ENCODE peak calls at places on chromosomes 12 and 14, in four cellular contexts. J is glutamatergic neuron, Q is amniotic epithelial cell, U is body of pancreas. X is an unnamed sample.
A peak's percentile ranks its signal among the peaks of the same experiment; 100 is the strongest.

GRCh38 chr14:21070083-21070609 is at the start of gene ARHGEF40:
- DNase-seq in J (peak; percentile 68), Q (no peak), U (peak; percentile 72), X (peak; percentile 24)

GRCh38 chr12:64544796-64545382 is 65.4 kb upstream of the RASSF3 start:
- DNase-seq in J (no peak), Q (no peak), U (no peak), X (no peak)

GRCh38 chr14:51180577-51180976 is 59.5 kb upstream of the TMX1 start:
- DNase-seq in J (no peak), Q (no peak), U (no peak), X (no peak)

GRCh38 chr12:75438052-75438754 is 42.4 kb upstream of the GLIPR1 start:
- DNase-seq in J (no peak), Q (peak; percentile 51), U (no peak), X (no peak)

GRCh38 chr14:64943556-64943955 is 1.0 kb upstream of the GPX2 start:
- DNase-seq in J (no peak), Q (no peak), U (no peak), X (no peak)

GRCh38 chr14:50766338-50766886 is 64.5 kb downstream of the NIN start:
- DNase-seq in J (no peak), Q (peak; percentile 77), U (no peak), X (peak; percentile 86)

GRCh38 chr12:95959107-95959506 is 16.0 kb downstream of the AMDHD1 start:
- DNase-seq in J (no peak), Q (peak; percentile 7), U (no peak), X (peak; percentile 9)

GRCh38 chr14:95831041-95831440 is 45.6 kb upstream of the TUNAR start:
- DNase-seq in J (no peak), Q (no peak), U (no peak), X (no peak)

GRCh38 chr12:3381059-3382047 is 109.7 kb upstream of the PRMT8 start:
- DNase-seq in J (no peak), Q (no peak), U (peak; percentile 25), X (no peak)

GRCh38 chr14:20327005-20327869 is 5.8 kb downstream of the CCNB1IP1 start:
- DNase-seq in J (no peak), Q (peak; percentile 67), U (no peak), X (peak; percentile 63)

GRCh38 chr12:127284870-127285431 is 982.0 kb upstream of the TMEM132C start:
- DNase-seq in J (no peak), Q (peak; percentile 9), U (no peak), X (peak; percentile 51)

GRCh38 chr12:43444940-43445564 is 107.0 kb downstream of the ADAMTS20 start:
- DNase-seq in J (peak; percentile 68), Q (peak; percentile 59), U (peak; percentile 61), X (peak; percentile 62)

GRCh38 chr12:16110596-16110995 is 166.9 kb downstream of the SLC15A5 start:
- DNase-seq in J (no peak), Q (no peak), U (no peak), X (no peak)

GRCh38 chr12:109358154-109358869 is 10.6 kb downstream of the MYO1H start:
- DNase-seq in J (no peak), Q (peak; percentile 13), U (no peak), X (no peak)

GRCh38 chr14:74592476-74593191 is 19.4 kb downstream of the LTBP2 start:
- DNase-seq in J (no peak), Q (no peak), U (no peak), X (no peak)

GRCh38 chr14:23118506-23119361 is at the start of gene CEBPE:
- DNase-seq in J (no peak), Q (no peak), U (no peak), X (no peak)

GRCh38 chr12:56900583-56900982 is 33.6 kb downstream of the SDR9C7 start:
- DNase-seq in J (no peak), Q (peak; percentile 18), U (no peak), X (no peak)

GRCh38 chr12:57943438-57944080 is 2.2 kb downstream of the ATP23 start:
- DNase-seq in J (no peak), Q (no peak), U (no peak), X (no peak)

GRCh38 chr12:119239040-119239439 is 60.3 kb downstream of the HSPB8 start:
- DNase-seq in J (no peak), Q (no peak), U (no peak), X (no peak)

GRCh38 chr14:92465353-92466067 is 48.1 kb upstream of the RIN3 start:
- DNase-seq in J (no peak), Q (no peak), U (no peak), X (no peak)

GRCh38 chr12:92140919-92141536 is 4.6 kb downstream of the BTG1 start:
- DNase-seq in J (no peak), Q (no peak), U (no peak), X (no peak)

GRCh38 chr12:5010130-5010529 is 33.5 kb upstream of the KCNA5 start:
- DNase-seq in J (no peak), Q (no peak), U (no peak), X (no peak)

GRCh38 chr14:69242311-69243224 is 17.4 kb upstream of the GALNT16 start:
- DNase-seq in J (peak; percentile 56), Q (peak; percentile 68), U (peak; percentile 68), X (peak; percentile 72)

GRCh38 chr12:47877081-47877480 is 27.7 kb downstream of the VDR start:
- DNase-seq in J (no peak), Q (no peak), U (no peak), X (no peak)

GRCh38 chr14:57171903-57172302 is 96.8 kb downstream of the EXOC5 start:
- DNase-seq in J (no peak), Q (no peak), U (no peak), X (no peak)

GRCh38 chr12:63779498-63780481 is at the start of gene RXYLT1:
- DNase-seq in J (peak; percentile 92), Q (peak; percentile 65), U (peak; percentile 85), X (peak; percentile 70)

GRCh38 chr14:69711065-69711464 is 55.9 kb upstream of the SRSF5 start:
- DNase-seq in J (peak; percentile 69), Q (no peak), U (no peak), X (peak; percentile 31)

GRCh38 chr14:42884100-42884499 is 1277.4 kb downstream of the LRFN5 start:
- DNase-seq in J (no peak), Q (peak; percentile 87), U (no peak), X (peak; percentile 91)

GRCh38 chr12:42737364-42737763 is 147.8 kb upstream of the PRICKLE1 start:
- DNase-seq in J (no peak), Q (no peak), U (no peak), X (no peak)

GRCh38 chr14:70916300-70916699 is 9.0 kb downstream of the PCNX1 start:
- DNase-seq in J (no peak), Q (no peak), U (no peak), X (no peak)

GRCh38 chr12:67482751-67483661 is 165.5 kb upstream of the DYRK2 start:
- DNase-seq in J (no peak), Q (peak; percentile 80), U (peak; percentile 27), X (peak; percentile 52)

X was measured in iris pigment epithelial cell.